ENCODE peak calls at places on chromosomes 5 and 9, in nine cellular contexts. One of them, this sample, is unnamed.
A peak's percentile ranks its signal among the peaks of the same experiment; 100 is the strongest.

GRCh38 chr5:78771260-78772240 is 123.0 kb upstream of the LHFPL2 start:
- DNase-seq in A673: no peak
- DNase-seq in NT2/D1: no peak
- DNase-seq in stomach: peak; percentile 66
- DNase-seq in BE2C: no peak
- DNase-seq in breast epithelium: no peak
- DNase-seq in K562: peak; percentile 60
- DNase-seq in prostate gland: no peak
- DNase-seq in tibial nerve: peak; percentile 12
- DNase-seq in this sample: peak; percentile 67

GRCh38 chr9:93060746-93061259 is 2.3 kb downstream of the SUSD3 start:
- DNase-seq in stomach: peak; percentile 52
- DNase-seq in breast epithelium: no peak
- DNase-seq in BE2C: no peak
- DNase-seq in tibial nerve: no peak
- DNase-seq in NT2/D1: no peak
- DNase-seq in A673: no peak
- DNase-seq in prostate gland: no peak
- DNase-seq in K562: peak; percentile 79
- DNase-seq in this sample: no peak

GRCh38 chr5:53996008-53996407 is 314.4 kb downstream of the ARL15 start:
- DNase-seq in K562: no peak
- DNase-seq in BE2C: no peak
- DNase-seq in stomach: no peak
- DNase-seq in A673: peak; percentile 73
- DNase-seq in NT2/D1: no peak
- DNase-seq in tibial nerve: no peak
- DNase-seq in breast epithelium: no peak
- DNase-seq in prostate gland: no peak
- DNase-seq in this sample: no peak

GRCh38 chr9:86600977-86601376 is 246.8 kb upstream of the TUT7 start:
- DNase-seq in A673: no peak
- DNase-seq in BE2C: no peak
- DNase-seq in NT2/D1: no peak
- DNase-seq in breast epithelium: no peak
- DNase-seq in prostate gland: no peak
- DNase-seq in K562: no peak
- DNase-seq in stomach: no peak
- DNase-seq in tibial nerve: no peak
- DNase-seq in this sample: no peak

GRCh38 chr9:98078895-98079294 is 22.4 kb downstream of the NANS start:
- DNase-seq in stomach: no peak
- DNase-seq in K562: no peak
- DNase-seq in breast epithelium: no peak
- DNase-seq in BE2C: no peak
- DNase-seq in prostate gland: no peak
- DNase-seq in NT2/D1: no peak
- DNase-seq in A673: no peak
- DNase-seq in tibial nerve: no peak
- DNase-seq in this sample: no peak

GRCh38 chr9:16291921-16292320 is 578.5 kb downstream of the BNC2 start:
- DNase-seq in NT2/D1: no peak
- DNase-seq in A673: no peak
- DNase-seq in tibial nerve: no peak
- DNase-seq in breast epithelium: no peak
- DNase-seq in prostate gland: no peak
- DNase-seq in K562: no peak
- DNase-seq in stomach: no peak
- DNase-seq in BE2C: no peak
- DNase-seq in this sample: no peak

GRCh38 chr5:32814620-32815019 is 103.5 kb downstream of the NPR3 start:
- DNase-seq in K562: no peak
- DNase-seq in A673: no peak
- DNase-seq in stomach: no peak
- DNase-seq in prostate gland: peak; percentile 27
- DNase-seq in BE2C: no peak
- DNase-seq in tibial nerve: no peak
- DNase-seq in breast epithelium: no peak
- DNase-seq in NT2/D1: no peak
- DNase-seq in this sample: no peak

GRCh38 chr5:65663804-65664521 is 39.1 kb downstream of the SHLD3 start:
- DNase-seq in A673: peak; percentile 13
- DNase-seq in NT2/D1: peak; percentile 11
- DNase-seq in stomach: no peak
- DNase-seq in K562: no peak
- DNase-seq in prostate gland: no peak
- DNase-seq in BE2C: peak; percentile 7
- DNase-seq in tibial nerve: no peak
- DNase-seq in breast epithelium: no peak
- DNase-seq in this sample: no peak

GRCh38 chr5:173762045-173762444 is 126.1 kb upstream of the CPEB4 start:
- DNase-seq in breast epithelium: no peak
- DNase-seq in A673: no peak
- DNase-seq in prostate gland: no peak
- DNase-seq in BE2C: no peak
- DNase-seq in K562: peak; percentile 66
- DNase-seq in NT2/D1: no peak
- DNase-seq in stomach: no peak
- DNase-seq in tibial nerve: no peak
- DNase-seq in this sample: no peak

GRCh38 chr9:129012343-129012742 is 15.8 kb downstream of the SH3GLB2 start:
- DNase-seq in NT2/D1: no peak
- DNase-seq in BE2C: no peak
- DNase-seq in tibial nerve: no peak
- DNase-seq in A673: no peak
- DNase-seq in stomach: no peak
- DNase-seq in K562: no peak
- DNase-seq in breast epithelium: no peak
- DNase-seq in prostate gland: no peak
- DNase-seq in this sample: no peak

GRCh38 chr9:129012893-129013448 is 15.2 kb downstream of the SH3GLB2 start:
- DNase-seq in stomach: no peak
- DNase-seq in prostate gland: no peak
- DNase-seq in tibial nerve: no peak
- DNase-seq in BE2C: no peak
- DNase-seq in NT2/D1: no peak
- DNase-seq in K562: no peak
- DNase-seq in A673: no peak
- DNase-seq in breast epithelium: no peak
- DNase-seq in this sample: no peak

GRCh38 chr9:129013674-129014073 is 14.5 kb downstream of the SH3GLB2 start:
- DNase-seq in K562: no peak
- DNase-seq in A673: no peak
- DNase-seq in tibial nerve: no peak
- DNase-seq in stomach: no peak
- DNase-seq in NT2/D1: no peak
- DNase-seq in BE2C: no peak
- DNase-seq in prostate gland: no peak
- DNase-seq in breast epithelium: no peak
- DNase-seq in this sample: no peak

GRCh38 chr9:129014124-129014523 is 14.0 kb downstream of the SH3GLB2 start:
- DNase-seq in BE2C: no peak
- DNase-seq in NT2/D1: no peak
- DNase-seq in breast epithelium: no peak
- DNase-seq in stomach: no peak
- DNase-seq in K562: no peak
- DNase-seq in A673: no peak
- DNase-seq in prostate gland: no peak
- DNase-seq in tibial nerve: no peak
- DNase-seq in this sample: no peak

GRCh38 chr9:129014611-129015010 is 13.5 kb downstream of the SH3GLB2 start:
- DNase-seq in K562: no peak
- DNase-seq in A673: no peak
- DNase-seq in BE2C: no peak
- DNase-seq in prostate gland: no peak
- DNase-seq in NT2/D1: no peak
- DNase-seq in stomach: no peak
- DNase-seq in tibial nerve: no peak
- DNase-seq in breast epithelium: no peak
- DNase-seq in this sample: no peak
- H3K36me3 ChIP-seq in K562: peaks cover 68% of the 10 kb centered on the region
- H3K36me3 ChIP-seq in A673: peaks cover 26% of the 10 kb centered on the region
- H3K36me3 ChIP-seq in BE2C: peaks cover 39% of the 10 kb centered on the region
- H3K36me3 ChIP-seq in prostate gland: peaks cover 27% of the 10 kb centered on the region
- H3K36me3 ChIP-seq in NT2/D1: peaks cover 53% of the 10 kb centered on the region
- H3K36me3 ChIP-seq in stomach: peaks cover 98% of the 10 kb centered on the region
- H3K36me3 ChIP-seq in tibial nerve: peaks cover 75% of the 10 kb centered on the region
- H3K36me3 ChIP-seq in breast epithelium: no peaks in the 10 kb centered on the region
- H3K36me3 ChIP-seq in this sample: no peaks in the 10 kb centered on the region

GRCh38 chr5:116475232-116475828 is 99.3 kb downstream of the SEMA6A start:
- DNase-seq in prostate gland: no peak
- DNase-seq in tibial nerve: no peak
- DNase-seq in breast epithelium: no peak
- DNase-seq in stomach: no peak
- DNase-seq in BE2C: no peak
- DNase-seq in A673: no peak
- DNase-seq in NT2/D1: no peak
- DNase-seq in K562: no peak
- DNase-seq in this sample: no peak
- H3K36me3 ChIP-seq in prostate gland: no peaks in the 10 kb centered on the region
- H3K36me3 ChIP-seq in tibial nerve: peaks cover 60% of the 10 kb centered on the region
- H3K36me3 ChIP-seq in breast epithelium: peaks cover 3% of the 10 kb centered on the region
- H3K36me3 ChIP-seq in stomach: peaks cover 71% of the 10 kb centered on the region
- H3K36me3 ChIP-seq in BE2C: peaks cover 41% of the 10 kb centered on the region
- H3K36me3 ChIP-seq in A673: no peaks in the 10 kb centered on the region
- H3K36me3 ChIP-seq in NT2/D1: peaks cover 83% of the 10 kb centered on the region
- H3K36me3 ChIP-seq in K562: no peaks in the 10 kb centered on the region
- H3K36me3 ChIP-seq in this sample: no peaks in the 10 kb centered on the region

DNA sequence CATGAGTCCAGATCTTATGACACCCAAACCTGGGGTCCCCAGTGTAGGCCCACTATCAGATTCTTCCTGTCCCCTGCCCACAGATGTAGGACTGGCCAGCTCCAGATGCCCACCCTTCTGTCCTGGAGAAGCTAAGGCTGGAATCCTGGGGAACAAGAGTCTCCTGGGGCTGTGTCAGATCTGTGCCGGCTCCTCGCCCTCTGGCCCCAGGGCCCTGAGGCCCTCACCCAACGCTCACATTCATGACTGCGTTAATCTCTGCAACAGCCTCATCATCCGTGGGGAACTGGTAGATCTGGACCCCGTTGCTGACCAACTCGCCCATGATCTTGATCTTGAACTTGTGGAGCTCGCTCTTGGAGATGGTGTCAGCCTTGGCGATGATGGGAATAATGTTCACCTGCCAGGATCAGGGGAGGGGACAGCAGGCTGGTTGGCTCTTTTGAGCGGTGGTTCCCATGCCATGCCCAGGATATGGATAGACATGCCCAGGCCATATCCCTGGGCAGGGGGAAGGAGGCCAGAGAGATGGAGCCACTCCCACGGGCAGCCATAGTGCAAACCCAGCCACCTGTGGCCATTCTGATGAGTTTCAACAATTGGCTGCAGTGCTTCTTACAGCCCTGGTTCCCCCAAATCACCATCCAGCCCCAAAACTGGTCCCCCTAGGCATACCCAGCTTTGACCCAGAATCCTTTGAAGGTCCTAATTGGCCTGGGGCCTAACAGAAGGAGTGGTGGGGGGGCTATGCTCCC is 14.6 kb downstream of the SEPTIN8 start:
- DNase-seq in A673: no peak
- DNase-seq in tibial nerve: no peak
- DNase-seq in NT2/D1: no peak
- DNase-seq in prostate gland: no peak
- DNase-seq in K562: no peak
- DNase-seq in breast epithelium: no peak
- DNase-seq in stomach: no peak
- DNase-seq in BE2C: no peak
- DNase-seq in this sample: no peak
- H3K36me3 ChIP-seq in A673: peaks cover 10% of the 10 kb centered on the region
- H3K36me3 ChIP-seq in tibial nerve: peaks cover 79% of the 10 kb centered on the region
- H3K36me3 ChIP-seq in NT2/D1: peaks cover 78% of the 10 kb centered on the region
- H3K36me3 ChIP-seq in prostate gland: no peaks in the 10 kb centered on the region
- H3K36me3 ChIP-seq in K562: peaks cover 96% of the 10 kb centered on the region
- H3K36me3 ChIP-seq in breast epithelium: no peaks in the 10 kb centered on the region
- H3K36me3 ChIP-seq in stomach: peaks cover 78% of the 10 kb centered on the region
- H3K36me3 ChIP-seq in BE2C: peaks cover 25% of the 10 kb centered on the region
- H3K36me3 ChIP-seq in this sample: peaks cover 74% of the 10 kb centered on the region

GRCh38 chr9:76662476-76663281 is 101.6 kb upstream of the PCA3 start:
- DNase-seq in BE2C: no peak
- DNase-seq in prostate gland: no peak
- DNase-seq in breast epithelium: no peak
- DNase-seq in K562: no peak
- DNase-seq in tibial nerve: no peak
- DNase-seq in A673: peak; percentile 43
- DNase-seq in stomach: no peak
- DNase-seq in NT2/D1: no peak
- DNase-seq in this sample: no peak

GRCh38 chr9:76655970-76656369 is 108.3 kb upstream of the PCA3 start:
- DNase-seq in breast epithelium: no peak
- DNase-seq in tibial nerve: no peak
- DNase-seq in BE2C: no peak
- DNase-seq in prostate gland: no peak
- DNase-seq in NT2/D1: no peak
- DNase-seq in stomach: no peak
- DNase-seq in K562: no peak
- DNase-seq in A673: no peak
- DNase-seq in this sample: no peak

GRCh38 chr9:76655121-76655531 is 109.1 kb upstream of the PCA3 start:
- DNase-seq in BE2C: no peak
- DNase-seq in K562: no peak
- DNase-seq in A673: no peak
- DNase-seq in tibial nerve: no peak
- DNase-seq in breast epithelium: no peak
- DNase-seq in stomach: no peak
- DNase-seq in NT2/D1: no peak
- DNase-seq in prostate gland: no peak
- DNase-seq in this sample: no peak

GRCh38 chr9:76657265-76657664 is 107.0 kb upstream of the PCA3 start:
- DNase-seq in K562: no peak
- DNase-seq in stomach: no peak
- DNase-seq in prostate gland: no peak
- DNase-seq in A673: no peak
- DNase-seq in tibial nerve: no peak
- DNase-seq in BE2C: no peak
- DNase-seq in NT2/D1: no peak
- DNase-seq in breast epithelium: no peak
- DNase-seq in this sample: no peak

DNA sequence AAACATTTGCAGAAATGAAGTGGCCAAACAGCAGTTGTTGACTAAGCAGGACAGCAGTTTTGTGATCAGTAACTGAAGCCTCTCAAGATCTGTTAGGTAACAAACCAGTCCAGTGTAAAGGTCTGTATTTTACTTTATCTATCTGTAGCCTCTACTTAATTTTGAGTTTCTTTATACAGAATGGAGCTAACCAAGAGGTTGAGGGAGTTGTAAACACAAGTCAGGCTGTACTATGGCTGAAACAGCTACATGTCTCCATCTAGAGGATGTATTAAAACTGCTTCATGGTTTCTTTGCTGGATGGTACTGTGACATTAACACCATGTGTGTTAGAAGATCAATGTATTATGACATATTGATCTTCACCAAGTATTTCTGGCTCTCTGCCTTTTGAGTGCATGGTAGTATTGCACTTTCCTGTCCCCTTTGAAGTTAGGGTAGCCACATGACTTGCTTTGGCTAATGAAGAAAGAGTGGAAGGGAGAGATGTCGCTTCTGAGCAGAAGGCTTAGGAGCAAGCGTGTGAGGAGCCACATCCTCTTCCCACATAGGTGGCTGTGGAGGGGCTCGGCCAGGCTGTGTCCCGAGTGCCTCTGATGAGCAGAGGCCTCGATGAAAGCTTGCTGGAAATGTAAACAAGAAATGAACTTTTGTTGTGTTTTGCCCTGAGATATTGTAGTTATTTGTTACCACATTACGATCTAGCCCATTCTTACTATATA is 105.6 kb upstream of the PCA3 start:
- DNase-seq in prostate gland: no peak
- DNase-seq in A673: peak; percentile 25
- DNase-seq in K562: peak; percentile 28
- DNase-seq in stomach: no peak
- DNase-seq in breast epithelium: no peak
- DNase-seq in tibial nerve: no peak
- DNase-seq in BE2C: no peak
- DNase-seq in NT2/D1: no peak
- DNase-seq in this sample: peak; percentile 61
- H3K36me3 ChIP-seq in prostate gland: no peaks in the 10 kb centered on the region
- H3K36me3 ChIP-seq in A673: no peaks in the 10 kb centered on the region
- H3K36me3 ChIP-seq in K562: no peaks in the 10 kb centered on the region
- H3K36me3 ChIP-seq in stomach: no peaks in the 10 kb centered on the region
- H3K36me3 ChIP-seq in breast epithelium: no peaks in the 10 kb centered on the region
- H3K36me3 ChIP-seq in tibial nerve: no peaks in the 10 kb centered on the region
- H3K36me3 ChIP-seq in BE2C: no peaks in the 10 kb centered on the region
- H3K36me3 ChIP-seq in NT2/D1: no peaks in the 10 kb centered on the region
- H3K36me3 ChIP-seq in this sample: no peaks in the 10 kb centered on the region